ENCODE peak calls at places on chromosomes 6 and 20, in ten cellular contexts. X is KG1; Z is skeletal muscle cell; T is WTC11; H is activated naive CD8-positive, alpha-beta T cell treated with anti-CD3 and anti-CD28 coated beads for 36 hours; K is cardiac fibroblast; F is activated CD4-positive, CD25-positive, alpha-beta regulatory T cell; A is kidney epithelial cell; U is natural killer cell; Q is H4. N is an unnamed sample.

GRCh38 chr6:8229913-8230312 is 127.6 kb upstream of the EEF1E1 start:
- DNase-seq in X (no peak), Z (no peak), T (peak; percentile 25), H (no peak), K (no peak), F (no peak), A (peak; percentile 31), U (no peak), Q (no peak), N (no peak)

GRCh38 chr6:64415936-64416335 is 780.3 kb downstream of the PHF3 start:
- DNase-seq in X (no peak), Z (peak; percentile 47), T (no peak), H (no peak), K (no peak), F (no peak), A (no peak), U (no peak), Q (no peak), N (no peak)

GRCh38 chr20:52242237-52243230 is 51.0 kb upstream of the ZFP64 start:
- DNase-seq in X (peak; percentile 31), Z (no peak), T (no peak), H (no peak), K (peak; percentile 37), F (no peak), A (no peak), U (no peak), Q (peak; percentile 6), N (no peak)

GRCh38 chr6:151962246-151962846 is 154.9 kb downstream of the ESR1 start:
- DNase-seq in X (no peak), Z (peak; percentile 4), T (no peak), H (peak; percentile 21), K (peak; percentile 50), F (no peak), A (peak; percentile 42), U (no peak), Q (peak; percentile 66), N (no peak)

GRCh38 chr6:166553563-166554271 is 32.8 kb downstream of the RAMACL start:
- DNase-seq in X (no peak), Z (peak; percentile 90), T (no peak), H (no peak), K (peak; percentile 94), F (no peak), A (no peak), U (no peak), Q (no peak), N (peak; percentile 65)

GRCh38 chr20:33387177-33387576 is 14.1 kb downstream of the CDK5RAP1 start:
- DNase-seq in X (no peak), Z (no peak), T (no peak), H (no peak), K (peak; percentile 73), F (no peak), A (no peak), U (no peak), Q (peak; percentile 52), N (no peak)

GRCh38 chr20:4068708-4069107 is 53.4 kb upstream of the RNF24 start:
- DNase-seq in X (no peak), Z (no peak), T (no peak), H (no peak), K (peak; percentile 58), F (no peak), A (no peak), U (no peak), Q (no peak), N (no peak)

GRCh38 chr20:16601019-16601418 is 27.8 kb upstream of the KIF16B start:
- DNase-seq in X (no peak), Z (no peak), T (no peak), H (no peak), K (no peak), F (no peak), A (no peak), U (no peak), Q (no peak), N (no peak)

GRCh38 chr6:81834141-81834621 is 81.7 kb upstream of the TENT5A start:
- DNase-seq in X (no peak), Z (no peak), T (no peak), H (no peak), K (peak; percentile 86), F (no peak), A (peak; percentile 9), U (no peak), Q (peak; percentile 5), N (peak; percentile 47)

GRCh38 chr20:43448748-43449535 is 8.8 kb upstream of the SRSF6 start:
- DNase-seq in X (peak; percentile 16), Z (peak; percentile 2), T (peak; percentile 42), H (peak; percentile 26), K (peak; percentile 59), F (no peak), A (no peak), U (peak; percentile 27), Q (peak; percentile 35), N (no peak)

GRCh38 chr6:24831771-24832718 is 33.3 kb upstream of the ARMH2 start:
- DNase-seq in X (no peak), Z (peak; percentile 58), T (no peak), H (no peak), K (peak; percentile 60), F (no peak), A (no peak), U (no peak), Q (peak; percentile 12), N (peak; percentile 55)

GRCh38 chr20:32091888-32092346 is 17.6 kb upstream of the TM9SF4 start:
- DNase-seq in X (peak; percentile 60), Z (peak; percentile 38), T (peak; percentile 91), H (peak; percentile 73), K (peak; percentile 86), F (peak; percentile 48), A (peak; percentile 47), U (peak; percentile 61), Q (peak; percentile 72), N (peak; percentile 16)

GRCh38 chr20:62941792-62942191 is 3.8 kb downstream of the GID8 start:
- DNase-seq in X (no peak), Z (no peak), T (no peak), H (no peak), K (no peak), F (no peak), A (no peak), U (no peak), Q (no peak), N (no peak)

GRCh38 chr6:106448000-106448426 is 87.5 kb downstream of the CRYBG1 start:
- DNase-seq in X (peak; percentile 73), Z (no peak), T (no peak), H (peak; percentile 21), K (no peak), F (no peak), A (no peak), U (no peak), Q (no peak), N (no peak)

GRCh38 chr6:139308936-139309603 is 17.3 kb upstream of the TXLNB start:
- DNase-seq in X (no peak), Z (peak; percentile 70), T (no peak), H (no peak), K (peak; percentile 85), F (no peak), A (no peak), U (no peak), Q (no peak), N (no peak)

GRCh38 chr6:72530152-72530551 is 91.7 kb upstream of the KCNQ5 start:
- DNase-seq in X (no peak), Z (no peak), T (no peak), H (no peak), K (no peak), F (no peak), A (no peak), U (no peak), Q (no peak), N (no peak)

GRCh38 chr6:28794175-28795002 is 129.4 kb downstream of the TRIM27 start:
- DNase-seq in X (no peak), Z (no peak), T (no peak), H (no peak), K (peak; percentile 72), F (no peak), A (no peak), U (no peak), Q (peak; percentile 60), N (no peak)

GRCh38 chr20:46221271-46221670 is 87.0 kb downstream of the CDH22 start:
- DNase-seq in X (no peak), Z (no peak), T (no peak), H (no peak), K (no peak), F (no peak), A (no peak), U (no peak), Q (no peak), N (no peak)

GRCh38 chr20:38007526-38007925 is 25.7 kb downstream of the TTI1 start:
- DNase-seq in X (no peak), Z (no peak), T (no peak), H (no peak), K (no peak), F (no peak), A (no peak), U (no peak), Q (no peak), N (no peak)

GRCh38 chr6:32147401-32148132 is 4.2 kb downstream of the PRRT1 start:
- DNase-seq in X (no peak), Z (no peak), T (no peak), H (no peak), K (no peak), F (no peak), A (no peak), U (no peak), Q (no peak), N (no peak)

GRCh38 chr6:35718911-35719381 is 17.9 kb upstream of the ARMC12 start:
- DNase-seq in X (peak; percentile 78), Z (peak; percentile 38), T (no peak), H (peak; percentile 59), K (no peak), F (no peak), A (no peak), U (no peak), Q (no peak), N (no peak)

GRCh38 chr6:121223212-121223611 is 111.1 kb downstream of the TBC1D32 start:
- DNase-seq in X (no peak), Z (no peak), T (no peak), H (no peak), K (no peak), F (no peak), A (no peak), U (no peak), Q (no peak), N (no peak)

GRCh38 chr20:49631074-49631716 is 63.3 kb upstream of the PTGIS start:
- DNase-seq in X (no peak), Z (no peak), T (no peak), H (no peak), K (no peak), F (no peak), A (no peak), U (no peak), Q (no peak), N (no peak)

GRCh38 chr20:64222851-64223525 is 32.6 kb upstream of the PCMTD2 start:
- DNase-seq in X (no peak), Z (no peak), T (no peak), H (no peak), K (no peak), F (no peak), A (no peak), U (no peak), Q (no peak), N (no peak)

GRCh38 chr6:18118330-18118729 is 4.1 kb downstream of the NHLRC1 start:
- DNase-seq in X (no peak), Z (no peak), T (no peak), H (no peak), K (no peak), F (no peak), A (no peak), U (no peak), Q (no peak), N (no peak)

N was measured in AG04449.